ENCODE peak calls at places on chromosomes 3 and 15, in eight cellular contexts. F is activated CD4-positive, alpha-beta T cell treated with anti-CD3 and anti-CD28 coated beads for 36 hours; J is aorta; Q is NCI-H2029 treated with DMSO at 0.1 percent for 48 hours; I is NCI-H1105 treated with DMSO at 0.1 percent for 48 hours; D is cardiac muscle cell; R is NCI-H460; N is transverse colon. O is an unnamed sample.

GRCh38 chr3:71570453-71571038 is 13.0 kb downstream of the FOXP1 start:
- DNase-seq in N (no peak), J (no peak), F (no peak), I (no peak), R (no peak), Q (no peak), D (no peak), O (no peak)

GRCh38 chr3:187744169-187745151 is 808 bp downstream of the BCL6 start:
- DNase-seq in J (peak; percentile 75), N (peak; percentile 64), R (no peak), I (peak; percentile 68), F (peak; percentile 63), D (peak; percentile 60), Q (peak; percentile 32), O (no peak)

GRCh38 chr3:135012101-135012500 is 217.0 kb downstream of the EPHB1 start:
- DNase-seq in F (no peak), I (no peak), J (no peak), Q (no peak), R (no peak), N (no peak), D (no peak), O (no peak)

GRCh38 chr15:101088788-101089578 is 162.9 kb downstream of the CHSY1 start:
- DNase-seq in F (peak; percentile 89), J (peak; percentile 86), N (peak; percentile 80), D (peak; percentile 71), R (peak; percentile 39), Q (peak; percentile 7), I (peak; percentile 69), O (no peak)

GRCh38 chr3:127457746-127458145 is 132.8 kb downstream of the TPRA1 start:
- DNase-seq in D (no peak), F (no peak), I (no peak), R (no peak), Q (no peak), J (no peak), N (no peak), O (no peak)

GRCh38 chr3:51568978-51569377 is 30.5 kb downstream of the RAD54L2 start:
- DNase-seq in I (no peak), D (no peak), F (no peak), Q (no peak), J (no peak), N (no peak), R (no peak), O (no peak)

GRCh38 chr3:126852536-126852935 is 130.4 kb upstream of the PLXNA1 start:
- DNase-seq in F (no peak), N (no peak), D (no peak), Q (no peak), R (no peak), I (no peak), J (no peak), O (no peak)

GRCh38 chr15:64837502-64837901 is 4.2 kb upstream of the PLEKHO2 start:
- DNase-seq in D (no peak), I (no peak), N (no peak), R (no peak), Q (no peak), J (no peak), F (peak; percentile 50), O (no peak)

GRCh38 chr3:126987129-126987528 is 4.2 kb downstream of the PLXNA1 start:
- DNase-seq in Q (no peak), F (no peak), I (no peak), J (no peak), R (no peak), D (no peak), N (no peak), O (no peak)

GRCh38 chr3:10552631-10552943 is 47.2 kb upstream of the ATP2B2 start:
- DNase-seq in D (no peak), Q (no peak), F (peak; percentile 51), J (no peak), R (no peak), I (no peak), N (no peak), O (no peak)

GRCh38 chr3:127606981-127607595 is 8.9 kb downstream of the MCM2 start:
- DNase-seq in Q (peak; percentile 82), J (no peak), F (no peak), R (no peak), D (no peak), N (no peak), I (no peak), O (no peak)

GRCh38 chr3:31456373-31456772 is 76.4 kb upstream of the STT3B start:
- DNase-seq in I (no peak), J (peak; percentile 61), Q (no peak), N (no peak), F (no peak), R (no peak), D (no peak), O (no peak)